ENCODE peak calls at places on chromosomes 11 and 22, in seven cellular contexts. K, W, X, M, N, T and S are unnamed samples.

GRCh38 chr11:102655547-102655946 is 30.4 kb upstream of the MMP20 start:
- DNase-seq in X (no peak), M (no peak), T (no peak), N (no peak), W (no peak), K (no peak), S (no peak)

GRCh38 chr11:120996973-120997372 is 26.9 kb upstream of the TBCEL start:
- DNase-seq in W (no peak), T (no peak), M (no peak), K (no peak), N (no peak), X (no peak), S (no peak)

GRCh38 chr11:111308140-111308539 is 9.8 kb downstream of the POU2AF3 start:
- DNase-seq in X (no peak), N (no peak), T (no peak), M (no peak), K (peak; percentile 83), W (no peak), S (no peak)

GRCh38 chr11:5275369-5276110 is 5.8 kb upstream of the HBE1 start:
- DNase-seq in M (no peak), K (no peak), N (no peak), W (no peak), X (no peak), T (no peak), S (no peak)

GRCh38 chr22:45324186-45324775 is 14.5 kb downstream of the FAM118A start:
- DNase-seq in K (no peak), M (peak; percentile 64), X (no peak), N (no peak), W (no peak), T (no peak), S (no peak)

GRCh38 chr11:120182790-120183491 is 27.9 kb upstream of the OAF start:
- DNase-seq in M (peak; percentile 74), K (peak; percentile 73), W (no peak), N (no peak), T (peak; percentile 13), X (peak; percentile 92), S (peak; percentile 52)

GRCh38 chr11:60056349-60056969 is at the start of gene MS4A3:
- DNase-seq in K (no peak), W (no peak), N (no peak), M (no peak), T (no peak), X (peak; percentile 52), S (no peak)

GRCh38 chr11:78927511-78927910 is 352.8 kb upstream of the NARS2 start:
- DNase-seq in N (no peak), T (no peak), W (no peak), K (no peak), M (no peak), X (no peak), S (no peak)

GRCh38 chr11:36672815-36673450 is 74.9 kb upstream of the RAG2 start:
- DNase-seq in K (no peak), W (peak; percentile 36), M (no peak), X (no peak), N (no peak), T (no peak), S (no peak)

GRCh38 chr11:12717851-12718291 is 43.6 kb downstream of the TEAD1 start:
- DNase-seq in T (no peak), W (peak; percentile 47), X (no peak), K (no peak), N (no peak), M (no peak), S (no peak)

GRCh38 chr11:19713221-19714092 is 820 bp downstream of the NAV2 start:
- DNase-seq in M (peak; percentile 79), K (no peak), W (no peak), T (no peak), X (peak; percentile 74), N (no peak), S (no peak)

GRCh38 chr11:44309483-44310197 is at the start of gene ALX4:
- DNase-seq in X (peak; percentile 87), T (peak; percentile 94), N (peak; percentile 51), K (no peak), W (no peak), M (peak; percentile 75), S (no peak)

GRCh38 chr22:39177791-39178190 is 25.3 kb upstream of the CBX7 start:
- DNase-seq in M (peak; percentile 72), W (no peak), T (no peak), X (peak; percentile 55), K (no peak), N (no peak), S (no peak)

GRCh38 chr11:64639885-64640284 is 48.9 kb downstream of the SLC22A12 start:
- DNase-seq in M (no peak), W (no peak), T (no peak), N (no peak), K (no peak), X (no peak), S (no peak)

GRCh38 chr11:64642418-64642735 is 51.4 kb downstream of the SLC22A12 start:
- DNase-seq in W (no peak), X (no peak), K (no peak), N (no peak), M (no peak), T (no peak), S (no peak)

GRCh38 chr11:64642876-64643257 is 51.8 kb downstream of the SLC22A12 start:
- DNase-seq in T (no peak), K (no peak), N (peak; percentile 42), X (no peak), M (no peak), W (no peak), S (no peak)

GRCh38 chr11:64643258-64643881 is 52.4 kb downstream of the SLC22A12 start:
- DNase-seq in X (peak; percentile 80), M (no peak), N (peak; percentile 63), T (no peak), K (no peak), W (no peak), S (no peak)

DNA sequence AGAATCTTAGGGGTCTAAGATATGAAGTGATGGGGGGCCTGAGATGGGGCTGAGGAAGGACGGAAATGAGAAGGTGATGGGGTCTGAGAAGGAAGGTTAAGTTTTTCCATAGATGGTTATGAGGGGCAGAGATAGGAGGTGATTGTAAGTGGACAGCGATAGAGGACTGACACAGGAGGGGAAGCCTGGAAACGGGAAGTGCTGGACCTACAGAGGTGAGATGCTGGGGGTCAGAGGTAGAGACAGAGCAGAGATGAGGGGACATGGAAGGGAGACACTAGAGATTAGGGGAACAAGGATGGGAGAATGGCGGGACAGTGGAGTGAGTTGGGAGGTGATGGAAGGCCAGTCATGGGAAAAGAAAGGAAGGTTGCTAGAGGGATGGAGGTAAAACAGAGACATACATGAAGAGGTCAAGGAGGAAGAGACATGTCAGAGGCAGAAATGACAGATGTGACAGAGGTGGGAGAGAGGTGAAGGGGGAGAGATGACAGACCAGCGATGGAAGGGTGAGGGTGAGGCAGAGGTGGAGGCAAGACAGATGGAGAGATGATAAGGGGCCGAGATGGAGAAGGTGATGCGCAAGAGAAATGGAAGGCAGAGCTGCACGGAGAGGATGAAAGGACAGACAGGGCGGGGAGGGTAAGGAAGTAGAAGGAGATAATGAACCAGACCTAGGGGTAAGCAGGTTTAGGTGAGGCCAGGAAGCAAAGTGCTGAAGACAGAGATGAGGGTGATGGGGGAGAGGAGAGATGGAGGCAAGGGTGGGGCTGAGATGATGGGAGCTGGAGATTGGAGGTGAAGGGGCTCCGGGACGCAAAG is 50.8 kb downstream of the SLC22A12 start:
- DNase-seq in M (no peak), N (no peak), T (no peak), K (no peak), X (no peak), W (no peak), S (no peak)
- H3K4me3 ChIP-seq in M (no peak overlapping the region), N (peak overlapping the region; percentile 61), T (no peak overlapping the region), K (peak overlapping the region; percentile 39), X (no peak overlapping the region), W (no peak overlapping the region), S (no peak overlapping the region)

DNA sequence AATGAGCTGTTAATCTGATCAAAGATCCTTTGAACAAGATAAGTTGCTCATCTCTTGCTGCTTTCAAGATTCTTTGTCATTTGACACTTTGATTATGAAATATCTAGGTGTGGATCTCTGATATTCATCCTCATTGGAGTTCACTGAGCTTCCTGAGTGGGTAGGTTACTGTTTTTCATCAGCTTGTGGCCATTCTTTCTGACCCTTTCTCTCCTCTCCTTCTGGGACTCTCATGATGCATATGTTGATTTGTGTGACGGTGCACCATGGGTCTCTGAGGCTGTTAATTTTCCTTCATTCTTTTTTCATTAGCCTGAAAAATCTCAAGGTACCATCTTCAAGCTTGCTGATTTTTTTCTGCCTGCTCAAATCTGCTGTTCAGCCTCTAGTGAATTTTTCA is 20.8 kb downstream of the PC start:
- DNase-seq in X (no peak), N (no peak), T (no peak), K (no peak), W (no peak), M (no peak), S (no peak)
- H3K27ac ChIP-seq in X (no peak overlapping the region), N (no peak overlapping the region), T (no peak overlapping the region), K (no peak overlapping the region), W (no peak overlapping the region), M (no peak overlapping the region), S (no peak overlapping the region)

GRCh38 chr22:17171016-17171312 is 11.9 kb upstream of the HDHD5 start:
- DNase-seq in X (no peak), K (no peak), M (no peak), N (no peak), W (no peak), T (no peak), S (no peak)

GRCh38 chr22:17172172-17172833 is 13.2 kb upstream of the HDHD5 start:
- DNase-seq in K (peak; percentile 20), T (no peak), M (no peak), W (no peak), X (peak; percentile 83), N (peak; percentile 31), S (peak; percentile 70)

GRCh38 chr22:17171313-17172171 is 12.5 kb upstream of the HDHD5 start:
- DNase-seq in N (peak; percentile 84), T (peak; percentile 93), W (peak; percentile 75), X (peak; percentile 97), M (peak; percentile 98), K (peak; percentile 88), S (peak; percentile 97)

GRCh38 chr22:17176715-17177114 is 17.6 kb upstream of the HDHD5 start:
- DNase-seq in M (no peak), W (no peak), X (no peak), T (no peak), K (no peak), N (no peak), S (no peak)
- H3K9me3 ChIP-seq in M (no peaks in the 10 kb centered on the region), W (no peaks in the 10 kb centered on the region), X (no peaks in the 10 kb centered on the region), T (no peaks in the 10 kb centered on the region), K (no peaks in the 10 kb centered on the region), N (no peaks in the 10 kb centered on the region), S (no peaks in the 10 kb centered on the region)

GRCh38 chr11:25432376-25432775 is 899.6 kb upstream of the ANO3 start:
- DNase-seq in N (no peak), M (no peak), T (no peak), K (no peak), X (no peak), W (no peak), S (no peak)

GRCh38 chr11:25435197-25435596 is 896.7 kb upstream of the ANO3 start:
- DNase-seq in X (no peak), N (no peak), W (no peak), T (no peak), M (no peak), K (no peak), S (no peak)

GRCh38 chr11:25441432-25441831 is 890.5 kb upstream of the ANO3 start:
- DNase-seq in W (no peak), K (no peak), T (no peak), X (no peak), N (no peak), M (no peak), S (no peak)

DNA sequence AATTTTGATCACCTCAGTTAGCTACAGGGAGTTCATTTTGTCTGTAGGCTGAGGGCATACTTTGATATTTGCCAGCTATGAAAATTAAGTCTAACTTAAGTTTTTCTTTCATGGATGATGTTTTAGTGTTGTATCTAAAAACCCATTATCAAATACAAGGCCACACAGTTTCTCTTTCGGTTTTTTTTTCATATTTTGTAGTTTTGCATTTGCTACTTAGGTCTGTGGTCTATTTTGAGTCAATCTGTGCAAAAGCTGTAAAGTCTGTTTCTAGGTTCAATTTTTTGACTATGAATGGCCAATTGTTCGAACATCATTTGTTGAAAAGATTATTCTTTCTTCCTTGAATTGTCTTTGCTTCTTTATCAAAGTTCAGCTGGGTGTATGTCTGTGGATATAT is 895.6 kb upstream of the ANO3 start:
- DNase-seq in X (no peak), N (no peak), T (no peak), W (no peak), M (no peak), K (no peak), S (no peak)
- H3K4me3 ChIP-seq in X (no peak overlapping the region), N (no peak overlapping the region), T (no peak overlapping the region), W (no peak overlapping the region), M (no peak overlapping the region), K (no peak overlapping the region), S (no peak overlapping the region)